ENCODE peak calls at places on chromosome 16, in six cellular contexts. B, N, A, I, O and D are unnamed samples. For H3K36me3, the result is how much of the 10 kb centered on the place peaks cover.

GRCh38 chr16:89651584-89651983 is 5.9 kb downstream of the CHMP1A start:
- DNase-seq in O (no peak), B (no peak), A (no peak), N (no peak), I (no peak), D (no peak)

GRCh38 chr16:27245276-27246231 is 23.0 kb downstream of the NSMCE1 start:
- DNase-seq in I (no peak), A (peak), B (no peak), O (no peak), N (peak), D (no peak)

GRCh38 chr16:54654429-54654828 is 276.2 kb upstream of the IRX5 start:
- DNase-seq in B (no peak), O (no peak), N (no peak), I (no peak), A (no peak), D (no peak)

GRCh38 chr16:68401871-68402747 is 46.2 kb downstream of the SMPD3 start:
- DNase-seq in B (no peak), O (no peak), A (no peak), N (peak), I (no peak), D (no peak)

GRCh38 chr16:27417047-27417671 is 15.2 kb downstream of the IL21R start:
- DNase-seq in I (no peak), B (no peak), N (no peak), A (no peak), O (no peak), D (no peak)

GRCh38 chr16:10862432-10862831 is 14.6 kb upstream of the CIITA start:
- DNase-seq in A (no peak), B (no peak), O (no peak), I (no peak), N (peak), D (no peak)

GRCh38 chr16:55499951-55500350 is 8.9 kb upstream of the LPCAT2 start:
- DNase-seq in A (no peak), B (no peak), N (peak), O (no peak), I (no peak), D (no peak)

GRCh38 chr16:57514891-57515600 is 21.3 kb downstream of the CCDC102A start:
- DNase-seq in B (no peak), O (no peak), I (no peak), N (no peak), A (peak), D (peak)

GRCh38 chr16:69917739-69918138 is 33.4 kb upstream of the CLEC18A start:
- DNase-seq in O (no peak), B (no peak), I (no peak), N (peak), A (peak), D (peak)

GRCh38 chr16:81405702-81406113 is 38.9 kb upstream of the CMIP start:
- DNase-seq in N (peak), B (no peak), O (no peak), I (no peak), A (no peak), D (peak)

GRCh38 chr16:6280055-6280454 is 1052.6 kb upstream of the RBFOX1 start:
- DNase-seq in N (no peak), O (no peak), B (no peak), A (no peak), I (no peak), D (no peak)

GRCh38 chr16:88719267-88719932 is 13.1 kb downstream of the CTU2 start:
- DNase-seq in B (no peak), A (no peak), N (no peak), I (peak), O (no peak), D (no peak)

GRCh38 chr16:6165330-6165984 is 1067.9 kb upstream of the EEF2KMT start:
- DNase-seq in O (no peak), I (no peak), A (no peak), B (no peak), N (no peak), D (peak)

DNA sequence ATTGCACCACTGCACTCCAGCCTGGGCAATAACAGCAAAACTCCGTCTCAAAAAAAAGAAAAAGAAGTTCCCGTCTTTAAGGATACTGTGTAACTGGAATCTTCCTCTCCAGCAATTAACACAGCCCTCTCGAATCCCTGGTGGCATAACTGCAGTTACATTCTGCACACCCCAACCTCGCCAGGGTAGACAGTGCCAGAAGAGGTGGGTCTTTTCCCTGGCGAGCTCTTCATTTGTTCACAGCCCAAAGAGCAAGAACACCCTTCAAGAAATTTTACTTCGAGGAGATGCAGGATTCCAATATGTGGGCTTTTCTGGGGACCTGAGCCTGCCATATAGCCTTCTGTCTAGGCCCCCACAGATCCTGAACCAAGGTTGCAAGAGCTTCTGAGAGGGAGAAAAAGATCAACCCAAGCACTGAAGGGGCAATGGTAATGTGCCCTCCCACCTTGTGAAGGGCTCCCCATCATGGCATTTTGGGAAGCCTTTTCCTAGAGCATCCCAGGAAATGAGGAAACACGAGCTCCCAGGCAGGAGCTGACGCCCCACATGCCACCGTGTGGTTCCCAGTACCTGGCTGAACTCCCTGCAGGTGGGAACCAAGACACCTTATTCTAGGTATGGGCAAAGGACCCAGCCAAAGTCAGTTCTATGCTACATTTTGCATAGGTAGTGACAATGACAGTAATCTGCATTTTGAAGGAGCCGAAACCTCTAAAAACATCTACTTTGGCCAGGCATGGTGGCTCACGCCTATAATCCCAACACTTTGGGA is 26.9 kb downstream of the TK2 start:
- DNase-seq in O (no peak), I (no peak), N (no peak), A (no peak), B (no peak), D (no peak)
- H3K4me3 ChIP-seq in O (no peak), I (no peak), N (no peak), A (no peak), B (no peak), D (no peak)

GRCh38 chr16:75479421-75479990 is 15.0 kb upstream of the TMEM170A start:
- DNase-seq in A (no peak), N (no peak), I (no peak), O (no peak), B (no peak), D (no peak)

GRCh38 chr16:75476817-75477216 is 12.3 kb upstream of the TMEM170A start:
- DNase-seq in A (peak), I (no peak), O (no peak), B (no peak), N (no peak), D (no peak)

GRCh38 chr16:75475420-75475847 is 10.9 kb upstream of the TMEM170A start:
- DNase-seq in A (no peak), N (no peak), B (no peak), I (no peak), O (no peak), D (no peak)

GRCh38 chr16:75478480-75479345 is 14.2 kb upstream of the TMEM170A start:
- DNase-seq in I (no peak), B (no peak), A (no peak), N (no peak), O (no peak), D (no peak)

GRCh38 chr16:75477680-75478473 is 13.4 kb upstream of the TMEM170A start:
- DNase-seq in I (no peak), B (no peak), N (no peak), A (no peak), O (no peak), D (no peak)
- H3K36me3 ChIP-seq in I (under half), B (under half), N (under half), A (under half), O (under half), D (under half)

GRCh38 chr16:85605912-85606841 is 6.9 kb upstream of the GSE1 start:
- DNase-seq in N (no peak), O (no peak), I (no peak), A (no peak), B (no peak), D (no peak)

GRCh38 chr16:85607331-85607765 is 5.8 kb upstream of the GSE1 start:
- DNase-seq in A (peak), O (no peak), N (peak), I (no peak), B (peak), D (peak)

GRCh38 chr16:85607796-85608514 is 5.2 kb upstream of the GSE1 start:
- DNase-seq in A (peak), I (no peak), O (no peak), N (no peak), B (no peak), D (no peak)

GRCh38 chr16:85608515-85608885 is 4.6 kb upstream of the GSE1 start:
- DNase-seq in I (no peak), A (no peak), O (no peak), N (no peak), B (no peak), D (no peak)

DNA sequence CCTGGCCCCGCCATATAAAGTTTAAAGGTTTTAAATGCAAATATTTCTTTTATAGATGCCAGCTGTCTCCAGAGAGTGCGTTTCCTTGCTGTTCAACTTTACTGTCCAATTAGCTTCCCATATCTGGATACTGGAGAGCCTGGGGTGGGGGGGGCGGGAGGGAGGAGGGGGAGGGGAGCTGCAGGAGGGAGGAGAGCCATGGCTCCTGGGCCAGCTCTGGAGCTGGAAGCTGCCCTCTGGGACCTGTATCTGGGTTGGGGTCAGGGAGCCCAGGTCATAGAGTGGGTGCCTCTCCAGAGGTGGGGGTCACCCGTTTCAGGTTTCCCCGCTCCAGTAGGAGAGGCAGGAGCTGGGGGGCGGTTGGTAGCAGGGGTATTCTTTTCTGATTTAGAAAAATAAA is 6.2 kb upstream of the GSE1 start:
- DNase-seq in O (no peak), B (no peak), A (no peak), N (no peak), I (no peak), D (peak)
- H3K4me3 ChIP-seq in O (no peak), B (no peak), A (no peak), N (no peak), I (no peak), D (peak)

GRCh38 chr16:2075631-2076030 is 27.8 kb downstream of the TSC2 start:
- DNase-seq in A (no peak), B (no peak), N (no peak), I (no peak), O (no peak), D (no peak)
- H3K36me3 ChIP-seq in A (under half), B (under half), N (under half), I (half or more), O (under half), D (under half)

GRCh38 chr16:1309888-1310831 is 724 bp downstream of the UBE2I start:
- DNase-seq in A (no peak), B (peak), I (peak), O (no peak), N (peak), D (no peak)

GRCh38 chr16:1306344-1306743 is 3.1 kb upstream of the UBE2I start:
- DNase-seq in N (no peak), A (no peak), B (no peak), O (no peak), I (no peak), D (peak)

GRCh38 chr16:1305823-1306222 is 3.6 kb upstream of the UBE2I start:
- DNase-seq in A (no peak), N (no peak), I (no peak), B (no peak), O (no peak), D (peak)

GRCh38 chr16:1308977-1309885 is at the start of gene UBE2I:
- DNase-seq in N (peak), A (peak), O (peak), B (peak), I (peak), D (peak)

GRCh38 chr16:1308036-1308976 is 1.1 kb upstream of the UBE2I start:
- DNase-seq in O (no peak), B (no peak), N (peak), A (no peak), I (no peak), D (no peak)
- H3K4me3 ChIP-seq in O (peak), B (peak), N (peak), A (peak), I (peak), D (peak)

GRCh38 chr16:23519282-23519681 is 9.0 kb upstream of the GGA2 start:
- DNase-seq in B (no peak), O (no peak), I (no peak), A (no peak), N (no peak), D (no peak)
- H3K36me3 ChIP-seq in B (under half), O (under half), I (under half), A (under half), N (under half), D (under half)

DNA sequence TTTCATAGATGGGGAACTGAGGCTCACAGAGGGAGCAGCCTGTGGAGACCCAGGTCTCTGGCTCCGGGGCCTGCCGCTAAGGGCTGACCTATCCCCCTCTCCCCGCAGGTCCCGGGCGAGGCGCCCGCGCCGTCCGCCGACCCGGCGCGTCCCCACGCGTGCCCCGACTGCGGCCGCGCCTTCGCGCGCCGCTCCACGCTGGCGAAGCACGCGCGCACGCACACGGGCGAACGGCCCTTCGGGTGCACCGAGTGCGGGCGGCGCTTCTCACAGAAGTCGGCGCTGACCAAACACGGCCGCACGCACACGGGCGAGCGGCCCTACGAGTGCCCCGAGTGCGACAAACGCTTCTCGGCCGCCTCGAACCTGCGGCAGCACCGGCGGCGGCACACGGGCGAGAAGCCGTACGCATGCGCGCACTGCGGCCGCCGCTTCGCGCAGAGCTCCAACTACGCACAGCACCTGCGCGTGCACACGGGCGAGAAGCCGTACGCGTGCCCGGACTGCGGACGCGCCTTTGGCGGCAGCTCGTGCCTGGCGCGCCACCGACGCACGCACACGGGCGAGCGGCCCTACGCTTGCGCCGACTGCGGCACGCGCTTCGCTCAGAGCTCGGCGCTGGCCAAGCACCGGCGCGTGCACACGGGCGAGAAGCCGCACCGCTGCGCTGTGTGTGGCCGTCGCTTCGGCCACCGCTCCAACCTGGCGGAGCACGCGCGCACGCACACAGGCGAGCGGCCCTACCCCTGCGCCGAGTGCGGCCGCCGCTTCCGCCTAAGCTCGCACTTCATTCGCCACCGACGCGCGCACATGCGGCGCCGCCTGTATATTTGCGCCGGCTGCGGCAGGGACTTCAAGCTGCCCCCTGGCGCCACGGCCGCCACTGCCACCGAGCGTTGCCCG is 10.3 kb downstream of the ZNF771 start:
- DNase-seq in A (peak), N (peak), B (peak), I (peak), O (peak), D (peak)
- H3K4me3 ChIP-seq in A (peak), N (peak), B (peak), I (peak), O (peak), D (peak)